ENCODE peak calls at places on chromosomes 11 and 22, in six cellular contexts. One of them, this sample, is unnamed.

GRCh38 chr11:83456075-83456474 is 169.9 kb upstream of the CCDC90B start:
- DNase-seq in A549: no peak
- DNase-seq in RWPE1: no peak
- DNase-seq in choroid plexus epithelial cell: no peak
- DNase-seq in heart right ventricle: no peak
- DNase-seq in CD4-positive, alpha-beta T cell: no peak
- DNase-seq in this sample: no peak

GRCh38 chr11:39209966-39210365 is 2249.5 kb downstream of the LRRC4C start:
- DNase-seq in A549: no peak
- DNase-seq in RWPE1: no peak
- DNase-seq in choroid plexus epithelial cell: no peak
- DNase-seq in heart right ventricle: no peak
- DNase-seq in CD4-positive, alpha-beta T cell: no peak
- DNase-seq in this sample: no peak

GRCh38 chr22:38273135-38273761 is 438 bp upstream of the TMEM184B start:
- DNase-seq in A549: no peak
- DNase-seq in RWPE1: no peak
- DNase-seq in choroid plexus epithelial cell: no peak
- DNase-seq in heart right ventricle: no peak
- DNase-seq in CD4-positive, alpha-beta T cell: no peak
- DNase-seq in this sample: no peak

GRCh38 chr11:72534859-72535547 is 100.7 kb upstream of the CLPB start:
- DNase-seq in A549: no peak
- DNase-seq in RWPE1: no peak
- DNase-seq in choroid plexus epithelial cell: peak; percentile 23
- DNase-seq in heart right ventricle: no peak
- DNase-seq in CD4-positive, alpha-beta T cell: no peak
- DNase-seq in this sample: no peak

GRCh38 chr22:28799125-28799833 is 1.1 kb downstream of the XBP1 start:
- DNase-seq in A549: peak; percentile 71
- DNase-seq in RWPE1: peak; percentile 81
- DNase-seq in choroid plexus epithelial cell: peak; percentile 96
- DNase-seq in heart right ventricle: no peak
- DNase-seq in CD4-positive, alpha-beta T cell: no peak
- DNase-seq in this sample: peak; percentile 97

GRCh38 chr11:60900673-60901404 is 5.5 kb downstream of the PRPF19 start:
- DNase-seq in A549: no peak
- DNase-seq in RWPE1: no peak
- DNase-seq in choroid plexus epithelial cell: no peak
- DNase-seq in heart right ventricle: no peak
- DNase-seq in CD4-positive, alpha-beta T cell: no peak
- DNase-seq in this sample: no peak

GRCh38 chr11:96154802-96155520 is 188.0 kb downstream of the MAML2 start:
- DNase-seq in A549: no peak
- DNase-seq in RWPE1: no peak
- DNase-seq in choroid plexus epithelial cell: peak; percentile 70
- DNase-seq in heart right ventricle: no peak
- DNase-seq in CD4-positive, alpha-beta T cell: no peak
- DNase-seq in this sample: peak; percentile 26

GRCh38 chr11:100031973-100032372 is 655.1 kb upstream of the ARHGAP42 start:
- DNase-seq in A549: no peak
- DNase-seq in RWPE1: no peak
- DNase-seq in choroid plexus epithelial cell: no peak
- DNase-seq in heart right ventricle: no peak
- DNase-seq in CD4-positive, alpha-beta T cell: no peak
- DNase-seq in this sample: no peak

GRCh38 chr11:35088226-35088625 is 50.7 kb upstream of the CD44 start:
- DNase-seq in A549: no peak
- DNase-seq in RWPE1: no peak
- DNase-seq in choroid plexus epithelial cell: no peak
- DNase-seq in heart right ventricle: no peak
- DNase-seq in CD4-positive, alpha-beta T cell: no peak
- DNase-seq in this sample: peak; percentile 20

GRCh38 chr11:122862091-122862490 is 20.5 kb upstream of the JHY start:
- DNase-seq in A549: no peak
- DNase-seq in RWPE1: no peak
- DNase-seq in choroid plexus epithelial cell: no peak
- DNase-seq in heart right ventricle: no peak
- DNase-seq in CD4-positive, alpha-beta T cell: no peak
- DNase-seq in this sample: no peak

GRCh38 chr11:122091850-122092249 is 24.2 kb downstream of the BLID start:
- DNase-seq in A549: no peak
- DNase-seq in RWPE1: no peak
- DNase-seq in choroid plexus epithelial cell: no peak
- DNase-seq in heart right ventricle: no peak
- DNase-seq in CD4-positive, alpha-beta T cell: no peak
- DNase-seq in this sample: no peak

GRCh38 chr11:19263333-19263732 is 22.6 kb upstream of the E2F8 start:
- DNase-seq in A549: no peak
- DNase-seq in RWPE1: no peak
- DNase-seq in choroid plexus epithelial cell: no peak
- DNase-seq in heart right ventricle: no peak
- DNase-seq in CD4-positive, alpha-beta T cell: no peak
- DNase-seq in this sample: no peak

GRCh38 chr11:1919428-1920127 is at the start of gene TNNT3:
- DNase-seq in A549: no peak
- DNase-seq in RWPE1: no peak
- DNase-seq in choroid plexus epithelial cell: no peak
- DNase-seq in heart right ventricle: no peak
- DNase-seq in CD4-positive, alpha-beta T cell: no peak
- DNase-seq in this sample: no peak

GRCh38 chr11:119993732-119994131 is 144.2 kb downstream of the TRIM29 start:
- DNase-seq in A549: no peak
- DNase-seq in RWPE1: peak; percentile 51
- DNase-seq in choroid plexus epithelial cell: no peak
- DNase-seq in heart right ventricle: no peak
- DNase-seq in CD4-positive, alpha-beta T cell: no peak
- DNase-seq in this sample: peak; percentile 17

DNA sequence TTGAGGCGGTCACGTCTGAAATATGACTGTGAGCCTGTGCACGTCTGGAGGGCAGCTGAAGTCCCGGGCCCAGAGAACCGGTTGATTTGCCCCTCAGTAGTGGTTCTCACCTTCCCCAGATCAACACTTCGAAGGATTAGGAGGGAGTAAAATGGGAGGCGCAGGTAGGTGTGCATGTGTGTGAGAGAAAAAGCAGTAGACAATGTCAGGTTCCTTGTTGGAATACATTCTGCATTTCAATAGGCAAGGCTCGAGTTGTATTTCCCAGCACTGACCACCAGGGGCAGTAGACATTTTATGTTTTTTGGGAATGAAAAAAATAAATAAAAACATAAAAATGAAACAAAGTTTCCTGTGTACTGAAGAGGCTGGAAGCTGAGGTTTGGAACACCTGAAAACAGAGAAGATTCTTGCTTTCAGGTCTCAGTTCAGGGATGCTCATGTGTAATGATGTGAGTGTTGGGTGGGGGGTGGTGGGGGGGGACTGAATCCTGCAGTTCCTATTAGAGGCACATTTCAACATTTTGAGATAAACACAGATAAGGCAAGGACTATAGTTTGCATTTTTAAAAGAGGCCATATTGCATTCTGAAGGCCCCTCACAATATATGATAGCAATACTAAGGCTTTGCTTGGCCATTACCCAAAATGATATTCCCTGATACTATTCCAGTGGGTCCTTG is 333.9 kb downstream of the CADM1 start:
- DNase-seq in A549: no peak
- DNase-seq in RWPE1: peak; percentile 17
- DNase-seq in choroid plexus epithelial cell: peak; percentile 68
- DNase-seq in heart right ventricle: no peak
- DNase-seq in CD4-positive, alpha-beta T cell: no peak
- DNase-seq in this sample: peak; percentile 50
- TF ChIP-seq CTCF in A549: peak; percentile 53
- TF ChIP-seq CTCF in RWPE1: peak; percentile 67
- TF ChIP-seq CTCF in choroid plexus epithelial cell: peak; percentile 78
- TF ChIP-seq CTCF in heart right ventricle: peak; percentile 71
- TF ChIP-seq CTCF in CD4-positive, alpha-beta T cell: peak; percentile 43
- TF ChIP-seq CTCF in this sample: peak; percentile 63

GRCh38 chr22:39504071-39504470 is 2.0 kb downstream of the MIEF1 start:
- DNase-seq in A549: no peak
- DNase-seq in RWPE1: no peak
- DNase-seq in choroid plexus epithelial cell: no peak
- DNase-seq in heart right ventricle: no peak
- DNase-seq in CD4-positive, alpha-beta T cell: no peak
- DNase-seq in this sample: no peak

GRCh38 chr22:39501644-39502108 is 414 bp upstream of the MIEF1 start:
- DNase-seq in A549: no peak
- DNase-seq in RWPE1: no peak
- DNase-seq in choroid plexus epithelial cell: no peak
- DNase-seq in heart right ventricle: no peak
- DNase-seq in CD4-positive, alpha-beta T cell: no peak
- DNase-seq in this sample: no peak

GRCh38 chr22:39502789-39503464 is 837 bp downstream of the MIEF1 start:
- DNase-seq in A549: no peak
- DNase-seq in RWPE1: no peak
- DNase-seq in choroid plexus epithelial cell: peak; percentile 57
- DNase-seq in heart right ventricle: no peak
- DNase-seq in CD4-positive, alpha-beta T cell: no peak
- DNase-seq in this sample: no peak

GRCh38 chr22:39503590-39503989 is 1.5 kb downstream of the MIEF1 start:
- DNase-seq in A549: no peak
- DNase-seq in RWPE1: no peak
- DNase-seq in choroid plexus epithelial cell: no peak
- DNase-seq in heart right ventricle: no peak
- DNase-seq in CD4-positive, alpha-beta T cell: no peak
- DNase-seq in this sample: no peak

DNA sequence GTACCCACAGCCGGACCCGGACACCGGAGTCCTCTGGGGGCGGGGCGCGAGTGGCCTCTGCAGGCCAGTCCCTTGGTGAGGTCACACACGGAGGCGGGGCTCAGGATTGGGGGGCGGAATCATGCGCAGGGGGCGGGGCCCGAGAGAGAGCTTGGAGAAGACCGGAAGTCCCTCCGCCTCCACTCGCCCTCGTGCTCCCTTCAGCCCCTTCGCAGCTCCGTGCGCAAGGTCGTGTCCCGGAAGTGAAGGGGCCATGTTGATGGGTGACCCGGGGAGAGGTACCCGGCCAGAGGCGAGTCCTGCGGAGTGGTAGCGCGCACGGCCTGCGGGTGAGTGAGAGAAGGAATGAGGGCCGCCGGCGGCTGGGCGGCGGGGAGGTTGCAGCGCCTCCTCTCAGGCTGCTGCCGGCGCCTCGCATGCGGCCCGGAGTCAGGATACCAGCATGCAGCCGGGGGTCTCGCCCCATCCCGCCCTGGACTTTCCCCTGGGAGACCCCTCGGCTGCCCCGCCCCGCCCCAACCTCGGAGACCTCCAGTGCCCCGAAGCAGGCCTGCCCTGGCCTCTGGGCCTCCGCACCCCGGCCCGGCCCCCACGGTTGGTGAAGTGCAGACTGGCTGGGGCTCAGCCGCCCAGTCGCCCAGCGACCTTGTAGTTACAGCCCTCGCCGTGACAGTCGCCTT is at the start of gene MIEF1:
- DNase-seq in A549: peak; percentile 88
- DNase-seq in RWPE1: peak; percentile 82
- DNase-seq in choroid plexus epithelial cell: peak; percentile 95
- DNase-seq in heart right ventricle: peak; percentile 98
- DNase-seq in CD4-positive, alpha-beta T cell: peak; percentile 82
- DNase-seq in this sample: peak; percentile 96
- TF ChIP-seq CTCF in A549: no peak
- TF ChIP-seq CTCF in RWPE1: no peak
- TF ChIP-seq CTCF in choroid plexus epithelial cell: no peak
- TF ChIP-seq CTCF in heart right ventricle: no peak
- TF ChIP-seq CTCF in CD4-positive, alpha-beta T cell: no peak
- TF ChIP-seq CTCF in this sample: no peak

GRCh38 chr11:17351171-17351509 is 460 bp upstream of the NCR3LG1 start:
- DNase-seq in A549: no peak
- DNase-seq in RWPE1: no peak
- DNase-seq in choroid plexus epithelial cell: no peak
- DNase-seq in heart right ventricle: no peak
- DNase-seq in CD4-positive, alpha-beta T cell: no peak
- DNase-seq in this sample: no peak
- TF ChIP-seq CTCF in A549: peak; percentile 10
- TF ChIP-seq CTCF in RWPE1: peak; percentile 14
- TF ChIP-seq CTCF in choroid plexus epithelial cell: peak; percentile 40
- TF ChIP-seq CTCF in heart right ventricle: no peak
- TF ChIP-seq CTCF in CD4-positive, alpha-beta T cell: peak; percentile 26
- TF ChIP-seq CTCF in this sample: no peak

GRCh38 chr11:117822031-117822521 is 2.5 kb downstream of the FXYD2 start:
- DNase-seq in A549: no peak
- DNase-seq in RWPE1: no peak
- DNase-seq in choroid plexus epithelial cell: peak; percentile 46
- DNase-seq in heart right ventricle: peak; percentile 59
- DNase-seq in CD4-positive, alpha-beta T cell: peak; percentile 42
- DNase-seq in this sample: peak; percentile 40
- TF ChIP-seq CTCF in A549: peak; percentile 35
- TF ChIP-seq CTCF in RWPE1: peak; percentile 24
- TF ChIP-seq CTCF in choroid plexus epithelial cell: peak; percentile 83
- TF ChIP-seq CTCF in heart right ventricle: peak; percentile 49
- TF ChIP-seq CTCF in CD4-positive, alpha-beta T cell: peak; percentile 73
- TF ChIP-seq CTCF in this sample: peak; percentile 28

DNA sequence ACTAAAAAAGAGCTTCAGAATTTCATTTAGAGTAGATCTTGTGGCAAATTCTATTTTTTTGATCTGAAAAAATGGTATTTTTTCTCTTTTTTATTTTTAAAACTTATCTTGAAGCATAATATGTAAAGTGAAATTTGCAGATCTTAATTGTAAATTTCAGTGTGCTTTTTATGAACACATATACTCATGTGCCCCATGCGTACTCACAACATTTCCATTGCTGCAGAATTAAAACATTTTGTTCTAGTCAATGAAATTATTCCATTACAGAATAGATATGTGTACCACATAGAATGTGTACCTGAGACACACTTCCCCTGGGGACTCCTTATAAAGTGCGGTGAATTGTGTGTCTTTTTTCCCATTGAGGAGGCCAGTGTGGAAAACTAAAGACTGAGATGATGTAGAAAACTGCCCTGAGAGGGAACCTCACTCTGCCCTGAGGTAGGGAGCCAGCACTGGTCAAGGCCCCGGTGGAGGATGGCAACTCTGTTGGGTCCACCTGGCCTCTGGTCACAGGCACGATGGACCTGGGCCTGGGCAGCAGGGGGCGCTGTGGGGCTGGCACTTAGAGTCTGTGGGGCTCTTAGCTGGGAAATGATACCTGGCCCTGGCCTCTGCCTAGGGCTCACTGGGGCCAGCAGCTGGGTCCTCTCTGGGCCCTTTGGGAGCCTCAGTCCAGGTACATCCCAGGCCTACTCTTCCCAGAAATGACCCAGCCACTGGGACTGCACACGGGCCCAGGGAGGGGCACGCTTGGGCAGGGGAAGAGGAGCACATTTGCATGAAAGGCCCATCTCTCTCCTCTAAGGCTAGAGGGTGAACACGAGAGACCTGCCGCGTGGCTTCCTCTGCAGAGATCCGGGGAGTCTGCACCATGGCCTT is 77.9 kb upstream of the TOP3B start:
- DNase-seq in A549: peak; percentile 40
- DNase-seq in RWPE1: peak; percentile 41
- DNase-seq in choroid plexus epithelial cell: peak; percentile 53
- DNase-seq in heart right ventricle: peak; percentile 56
- DNase-seq in CD4-positive, alpha-beta T cell: peak; percentile 24
- DNase-seq in this sample: peak; percentile 61
- TF ChIP-seq CTCF in A549: peak; percentile 43
- TF ChIP-seq CTCF in RWPE1: peak; percentile 52
- TF ChIP-seq CTCF in choroid plexus epithelial cell: peak; percentile 87
- TF ChIP-seq CTCF in heart right ventricle: peak; percentile 56
- TF ChIP-seq CTCF in CD4-positive, alpha-beta T cell: peak; percentile 28
- TF ChIP-seq CTCF in this sample: peak; percentile 89

GRCh38 chr11:5420993-5421392 is 918 bp upstream of the OR51Q1 start:
- DNase-seq in A549: no peak
- DNase-seq in RWPE1: no peak
- DNase-seq in choroid plexus epithelial cell: no peak
- DNase-seq in heart right ventricle: no peak
- DNase-seq in CD4-positive, alpha-beta T cell: no peak
- DNase-seq in this sample: no peak
- TF ChIP-seq CTCF in A549: no peak
- TF ChIP-seq CTCF in RWPE1: no peak
- TF ChIP-seq CTCF in choroid plexus epithelial cell: no peak
- TF ChIP-seq CTCF in heart right ventricle: no peak
- TF ChIP-seq CTCF in CD4-positive, alpha-beta T cell: no peak
- TF ChIP-seq CTCF in this sample: no peak